ENCODE peak calls at places on chromosome 12, in five cellular contexts. Y is lung, Z is fibroblast of pulmonary artery, R is AG04449, T is IMR-90. A is an unnamed sample.

GRCh38 chr12:85076688-85077430 is 40.7 kb downstream of the LRRIQ1 start:
- DNase-seq in Y (no peak), Z (peak), R (peak), T (peak), A (peak)

GRCh38 chr12:109131522-109132050 is 15.2 kb downstream of the ACACB start:
- DNase-seq in Y (no peak), Z (no peak), R (no peak), T (no peak), A (no peak)

GRCh38 chr12:126443977-126444376 is 1378.7 kb downstream of the AACS start:
- DNase-seq in Y (no peak), Z (no peak), R (no peak), T (no peak), A (no peak)

GRCh38 chr12:27012239-27012981 is 1.8 kb downstream of the TM7SF3 start:
- DNase-seq in Y (no peak), Z (no peak), R (no peak), T (no peak), A (no peak)

GRCh38 chr12:119988440-119988787 is 622 bp upstream of the BICDL1 start:
- DNase-seq in Y (no peak), Z (peak), R (no peak), T (peak), A (no peak)

GRCh38 chr12:1465990-1466389 is 128.4 kb downstream of the FBXL14 start:
- DNase-seq in Y (no peak), Z (no peak), R (no peak), T (no peak), A (no peak)

GRCh38 chr12:114166360-114166759 is 200.2 kb upstream of the RBM19 start:
- DNase-seq in Y (no peak), Z (peak), R (no peak), T (peak), A (no peak)

GRCh38 chr12:107361970-107362369 is 268.6 kb upstream of the CRY1 start:
- DNase-seq in Y (no peak), Z (no peak), R (no peak), T (no peak), A (no peak)

GRCh38 chr12:33786532-33786931 is 235.8 kb upstream of the ALG10 start:
- DNase-seq in Y (no peak), Z (no peak), R (no peak), T (no peak), A (no peak)

GRCh38 chr12:132413931-132414588 is 75.9 kb upstream of the FBRSL1 start:
- DNase-seq in Y (no peak), Z (no peak), R (no peak), T (no peak), A (no peak)

GRCh38 chr12:82833461-82833860 is 146.8 kb downstream of the TMTC2 start:
- DNase-seq in Y (no peak), Z (no peak), R (no peak), T (no peak), A (no peak)

GRCh38 chr12:132484891-132485441 is 5.0 kb upstream of the FBRSL1 start:
- DNase-seq in Y (no peak), Z (no peak), R (no peak), T (no peak), A (no peak)

GRCh38 chr12:77256924-77257323 is 191.6 kb upstream of the E2F7 start:
- DNase-seq in Y (no peak), Z (peak), R (no peak), T (no peak), A (peak)

GRCh38 chr12:48008349-48008748 is 4.1 kb upstream of the COL2A1 start:
- DNase-seq in Y (no peak), Z (no peak), R (no peak), T (no peak), A (no peak)

GRCh38 chr12:6057693-6058092 is 66.8 kb downstream of the VWF start:
- DNase-seq in Y (no peak), Z (no peak), R (no peak), T (no peak), A (no peak)

GRCh38 chr12:100753837-100754236 is 40.7 kb upstream of the ANO4 start:
- DNase-seq in Y (no peak), Z (no peak), R (no peak), T (peak), A (no peak)

GRCh38 chr12:71469235-71469873 is 29.8 kb downstream of the LGR5 start:
- DNase-seq in Y (no peak), Z (peak), R (no peak), T (peak), A (no peak)

GRCh38 chr12:51442324-51442723 is 17.7 kb downstream of the SLC4A8 start:
- DNase-seq in Y (no peak), Z (peak), R (no peak), T (peak), A (no peak)
- H3K4me3 ChIP-seq in Y (no peak), Z (no peak), R (no peak), T (no peak), A (no peak)

DNA sequence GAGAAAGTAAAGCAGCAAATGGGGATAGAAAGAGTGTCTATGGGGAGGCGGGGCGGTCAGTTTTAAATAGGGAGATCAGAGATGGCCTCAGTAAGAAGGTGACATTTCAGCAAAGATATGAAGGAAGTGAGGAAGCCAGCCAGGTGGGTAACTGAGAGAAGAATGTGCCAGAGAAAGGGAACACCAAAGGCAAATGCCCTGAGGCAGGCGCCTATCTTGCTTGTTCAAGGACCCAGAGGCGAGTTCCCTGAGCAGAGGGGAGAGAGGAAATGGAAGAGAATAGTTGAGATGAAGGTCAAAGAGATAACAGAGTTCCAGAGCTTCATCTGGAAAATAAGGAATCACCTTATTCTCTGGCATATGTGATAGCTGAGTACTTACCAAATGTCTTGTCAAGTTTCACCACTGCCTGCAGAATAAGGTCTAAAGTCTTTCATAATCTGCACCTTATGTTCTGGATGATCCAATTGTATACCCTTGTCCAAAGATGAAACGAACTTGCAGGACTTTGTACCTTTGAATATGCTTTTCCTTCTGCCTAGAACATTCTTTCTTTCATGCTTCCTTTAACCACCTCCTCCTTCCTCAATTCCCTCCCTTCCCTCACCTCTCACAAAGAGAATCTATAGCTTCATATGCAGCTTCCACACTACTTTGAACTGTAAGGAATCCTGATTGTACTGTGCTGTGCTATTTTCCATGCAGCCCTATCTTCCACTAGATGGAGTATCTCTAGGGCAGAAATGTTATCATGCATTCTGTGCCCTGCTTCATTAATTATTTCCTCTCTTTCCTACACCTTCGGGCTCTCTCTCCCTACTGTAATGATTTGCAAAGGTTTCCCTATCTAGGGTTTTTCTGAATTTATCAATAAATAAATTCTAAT is 38.5 kb downstream of the GNPTAB start:
- DNase-seq in Y (no peak), Z (no peak), R (no peak), T (no peak), A (no peak)
- TF ChIP-seq CTCF in Y (no peak), Z (peak), R (no peak), T (peak), A (peak)

GRCh38 chr12:121093487-121093891 is 39.2 kb upstream of the P2RX7 start:
- DNase-seq in Y (no peak), Z (no peak), R (no peak), T (no peak), A (no peak)

GRCh38 chr12:121095544-121096198 is 37.0 kb upstream of the P2RX7 start:
- DNase-seq in Y (peak), Z (peak), R (no peak), T (peak), A (peak)

GRCh38 chr12:121092034-121092433 is 40.6 kb upstream of the P2RX7 start:
- DNase-seq in Y (no peak), Z (no peak), R (no peak), T (no peak), A (no peak)

GRCh38 chr12:121099779-121100178 is 32.9 kb upstream of the P2RX7 start:
- DNase-seq in Y (no peak), Z (no peak), R (no peak), T (no peak), A (no peak)

DNA sequence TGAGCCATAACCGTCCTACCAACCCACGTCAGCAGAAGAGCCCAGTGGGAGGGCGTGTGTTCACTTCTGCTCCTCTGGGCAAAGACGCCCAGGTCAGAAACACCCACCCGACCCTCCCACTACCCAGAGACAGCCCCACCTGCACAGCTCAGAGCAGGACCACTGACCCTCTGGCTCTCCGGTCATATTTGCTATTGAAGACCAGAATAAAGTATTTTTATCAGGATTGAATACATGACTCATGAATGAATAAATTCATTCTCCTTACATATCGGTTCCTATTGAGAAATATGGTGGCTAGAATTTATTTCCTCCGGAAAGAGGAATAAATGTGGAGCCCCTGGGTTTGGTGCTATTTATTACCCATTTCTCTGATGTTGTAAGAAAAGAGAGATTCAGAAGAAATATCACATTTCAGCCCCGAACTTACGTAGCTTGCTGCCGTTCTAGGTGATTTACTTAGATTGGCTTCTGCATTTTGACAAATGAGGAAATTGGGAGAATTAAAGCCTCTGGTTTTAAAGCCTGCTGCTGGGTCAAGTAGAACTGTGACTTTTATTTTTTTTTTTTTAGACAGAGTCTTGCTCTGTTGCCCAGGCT is 36.4 kb upstream of the P2RX7 start:
- DNase-seq in Y (no peak), Z (no peak), R (no peak), T (no peak), A (no peak)
- H3K4me3 ChIP-seq in Y (no peak), Z (no peak), R (no peak), T (no peak), A (no peak)

GRCh38 chr12:111171334-111171733 is 197.6 kb downstream of the PHETA1 start:
- DNase-seq in Y (no peak), Z (no peak), R (no peak), T (no peak), A (no peak)

GRCh38 chr12:111175404-111175803 is 193.5 kb downstream of the PHETA1 start:
- DNase-seq in Y (no peak), Z (no peak), R (no peak), T (no peak), A (no peak)

GRCh38 chr12:111173391-111174282 is 195.3 kb downstream of the PHETA1 start:
- DNase-seq in Y (no peak), Z (no peak), R (no peak), T (no peak), A (no peak)

GRCh38 chr12:111171832-111172231 is 197.1 kb downstream of the PHETA1 start:
- DNase-seq in Y (no peak), Z (no peak), R (no peak), T (no peak), A (no peak)

DNA sequence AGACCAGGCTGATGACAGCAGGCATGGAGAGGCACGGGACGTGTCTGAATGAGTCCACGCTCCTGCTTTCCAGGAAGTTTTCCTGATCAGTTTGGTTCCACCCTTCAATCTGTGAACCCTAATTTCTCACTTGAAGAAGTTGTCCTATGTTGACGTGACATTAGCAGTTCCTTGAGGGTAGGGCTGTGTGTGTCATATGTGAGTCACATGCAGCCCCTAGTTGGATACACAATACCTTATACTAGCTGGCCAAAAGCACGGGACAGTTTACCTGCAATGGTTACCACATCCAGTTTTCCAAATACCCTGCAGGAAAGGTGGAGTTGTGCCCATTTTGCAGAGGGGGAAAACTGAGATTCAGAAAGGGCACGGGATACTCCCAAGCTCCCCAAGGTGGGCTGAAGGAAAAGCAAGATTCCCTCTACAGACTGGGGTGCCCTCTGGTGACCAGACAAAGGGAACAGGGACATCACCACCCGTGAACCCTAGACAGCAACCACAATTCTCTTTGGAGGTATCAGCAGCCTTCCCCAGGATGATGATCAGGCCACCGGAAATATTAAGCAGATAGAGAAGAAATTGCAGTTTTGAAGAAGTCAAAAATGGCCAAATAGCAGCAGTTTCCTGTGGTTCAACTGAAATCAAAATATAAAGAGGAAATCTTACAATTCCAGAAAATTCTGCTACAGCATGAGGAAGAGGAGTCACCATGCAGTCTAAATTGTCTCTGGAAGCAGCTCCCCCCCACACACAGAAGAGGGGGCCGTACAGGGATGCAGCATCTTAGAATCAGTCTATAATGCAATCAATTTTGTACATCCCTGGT is 194.4 kb downstream of the PHETA1 start:
- DNase-seq in Y (no peak), Z (no peak), R (no peak), T (no peak), A (no peak)
- TF ChIP-seq CTCF in Y (no peak), Z (no peak), R (no peak), T (no peak), A (no peak)

DNA sequence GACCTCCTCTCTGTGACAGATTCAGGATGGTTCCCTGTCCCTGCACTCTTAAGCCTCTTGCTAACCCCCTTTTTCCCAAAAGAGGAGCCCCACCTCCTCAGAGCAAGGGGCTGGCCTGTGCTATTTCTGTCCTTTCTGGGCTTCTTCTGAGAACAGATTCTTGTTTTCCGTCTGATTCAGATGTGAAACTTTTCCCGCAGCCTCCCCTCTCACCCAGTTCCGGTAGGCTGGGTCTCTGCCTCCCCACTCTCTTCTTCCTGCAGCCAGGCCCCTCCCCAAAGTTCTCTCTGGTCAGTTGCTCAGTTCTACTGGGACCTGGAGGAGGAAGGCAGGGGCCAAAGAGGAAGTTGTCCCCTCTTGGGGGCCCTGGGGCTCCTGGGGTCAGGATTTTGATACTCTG is 11.8 kb downstream of the PDE1B start:
- DNase-seq in Y (no peak), Z (no peak), R (no peak), T (no peak), A (no peak)
- H3K4me3 ChIP-seq in Y (no peak), Z (no peak), R (no peak), T (no peak), A (no peak)